ENCODE peak calls at places on chromosomes 13 and 19, in four cellular contexts. Y is RPMI7951; I is activated CD4-positive, CD25-positive, alpha-beta regulatory T cell; P is globus pallidus. L is an unnamed sample.
A peak's percentile ranks its signal among the peaks of the same experiment; 100 is the strongest.

GRCh38 chr19:48287748-48288147 is 17.9 kb downstream of the ZNF114 start:
- DNase-seq in I (no peak), Y (no peak), P (no peak), L (no peak)

GRCh38 chr13:66087149-66087780 is 1142.9 kb downstream of the PCDH9 start:
- DNase-seq in P (no peak), I (no peak), Y (no peak), L (no peak)

GRCh38 chr19:23075031-23075733 is 41.6 kb upstream of the ZNF730 start:
- DNase-seq in P (peak; percentile 10), I (no peak), Y (peak; percentile 83), L (peak; percentile 84)

GRCh38 chr13:93727301-93728141 is 500.9 kb downstream of the GPC6 start:
- DNase-seq in I (no peak), Y (no peak), P (no peak), L (no peak)

GRCh38 chr13:21139374-21139773 is 37.0 kb downstream of the SKA3 start:
- DNase-seq in P (no peak), I (no peak), Y (no peak), L (no peak)

GRCh38 chr13:67383358-67383757 is 153.2 kb upstream of the PCDH9 start:
- DNase-seq in P (no peak), I (no peak), Y (no peak), L (no peak)

GRCh38 chr19:51921949-51922348 is 5.3 kb upstream of the ZNF613 start:
- DNase-seq in P (no peak), I (no peak), Y (peak; percentile 14), L (peak; percentile 36)

GRCh38 chr19:10718205-10719196 is 622 bp downstream of the DNM2 start:
- DNase-seq in I (peak; percentile 14), Y (peak; percentile 47), P (no peak), L (peak; percentile 66)

GRCh38 chr13:98368019-98368418 is 190.9 kb upstream of the RNF113B start:
- DNase-seq in P (no peak), I (no peak), Y (peak; percentile 7), L (no peak)

GRCh38 chr13:94419304-94419943 is 60.1 kb downstream of the DCT start:
- DNase-seq in Y (peak; percentile 2), P (no peak), I (no peak), L (no peak)

GRCh38 chr13:74158028-74158427 is 23.8 kb upstream of the KLF12 start:
- DNase-seq in P (no peak), Y (no peak), I (no peak), L (no peak)

GRCh38 chr19:18435185-18435841 is 2.6 kb downstream of the ISYNA1 start:
- DNase-seq in P (no peak), Y (no peak), I (no peak), L (no peak)

GRCh38 chr19:51450730-51451307 is 7.4 kb downstream of the SIGLEC8 start:
- DNase-seq in I (no peak), P (no peak), Y (no peak), L (no peak)

GRCh38 chr19:49581007-49581508 is at the start of gene PRRG2:
- DNase-seq in Y (no peak), P (no peak), I (no peak), L (no peak)

GRCh38 chr13:43783820-43784219 is 3.0 kb downstream of the ENOX1 start:
- DNase-seq in I (no peak), P (no peak), Y (peak; percentile 68), L (no peak)